ENCODE peak calls at places on chromosomes 7 and 10, in seven cellular contexts. One of them, this sample, is unnamed.
A peak's percentile ranks its signal among the peaks of the same experiment; 100 is the strongest.

GRCh38 chr10:25745976-25746375 is 188.1 kb upstream of the MYO3A start:
- DNase-seq in cardiac septum: no peak
- DNase-seq in HFFc6: no peak
- DNase-seq in Kasumi-1: no peak
- DNase-seq in esophagus muscularis mucosa: no peak
- DNase-seq in SIG-M5: no peak
- DNase-seq in aorta: no peak
- DNase-seq in this sample: no peak

GRCh38 chr10:122112625-122113160 is 123.7 kb downstream of the TACC2 start:
- DNase-seq in cardiac septum: peak; percentile 93
- DNase-seq in HFFc6: peak; percentile 98
- DNase-seq in Kasumi-1: no peak
- DNase-seq in esophagus muscularis mucosa: peak; percentile 95
- DNase-seq in SIG-M5: no peak
- DNase-seq in aorta: peak; percentile 92
- DNase-seq in this sample: peak; percentile 90

GRCh38 chr10:86648706-86649426 is 5.5 kb upstream of the OPN4 start:
- DNase-seq in cardiac septum: peak; percentile 76
- DNase-seq in HFFc6: peak; percentile 91
- DNase-seq in Kasumi-1: no peak
- DNase-seq in esophagus muscularis mucosa: no peak
- DNase-seq in SIG-M5: no peak
- DNase-seq in aorta: no peak
- DNase-seq in this sample: peak; percentile 35

GRCh38 chr10:28442375-28442774 is 90.5 kb upstream of the WAC start:
- DNase-seq in cardiac septum: no peak
- DNase-seq in HFFc6: no peak
- DNase-seq in Kasumi-1: no peak
- DNase-seq in esophagus muscularis mucosa: no peak
- DNase-seq in SIG-M5: no peak
- DNase-seq in aorta: no peak
- DNase-seq in this sample: no peak

GRCh38 chr10:73965890-73966768 is 31.8 kb upstream of the VCL start:
- DNase-seq in cardiac septum: peak; percentile 85
- DNase-seq in HFFc6: peak; percentile 98
- DNase-seq in Kasumi-1: peak; percentile 61
- DNase-seq in esophagus muscularis mucosa: no peak
- DNase-seq in SIG-M5: no peak
- DNase-seq in aorta: peak; percentile 93
- DNase-seq in this sample: peak; percentile 96

GRCh38 chr10:72612203-72612826 is 13.6 kb downstream of the MICU1 start:
- DNase-seq in cardiac septum: no peak
- DNase-seq in HFFc6: peak; percentile 7
- DNase-seq in Kasumi-1: no peak
- DNase-seq in esophagus muscularis mucosa: no peak
- DNase-seq in SIG-M5: no peak
- DNase-seq in aorta: no peak
- DNase-seq in this sample: no peak

GRCh38 chr10:99399664-99400063 is 30.8 kb downstream of the GOT1 start:
- DNase-seq in cardiac septum: no peak
- DNase-seq in HFFc6: no peak
- DNase-seq in Kasumi-1: no peak
- DNase-seq in esophagus muscularis mucosa: no peak
- DNase-seq in SIG-M5: no peak
- DNase-seq in aorta: no peak
- DNase-seq in this sample: no peak

GRCh38 chr7:100706672-100707311 is 871 bp downstream of the POP7 start:
- DNase-seq in cardiac septum: no peak
- DNase-seq in HFFc6: no peak
- DNase-seq in Kasumi-1: no peak
- DNase-seq in esophagus muscularis mucosa: no peak
- DNase-seq in SIG-M5: no peak
- DNase-seq in aorta: no peak
- DNase-seq in this sample: no peak

GRCh38 chr10:101272229-101272868 is 43.1 kb upstream of the LBX1 start:
- DNase-seq in cardiac septum: no peak
- DNase-seq in HFFc6: peak; percentile 63
- DNase-seq in Kasumi-1: peak; percentile 87
- DNase-seq in esophagus muscularis mucosa: no peak
- DNase-seq in SIG-M5: peak; percentile 2
- DNase-seq in aorta: peak; percentile 67
- DNase-seq in this sample: peak; percentile 62

GRCh38 chr7:38880454-38880853 is 28.5 kb downstream of the VPS41 start:
- DNase-seq in cardiac septum: no peak
- DNase-seq in HFFc6: no peak
- DNase-seq in Kasumi-1: no peak
- DNase-seq in esophagus muscularis mucosa: no peak
- DNase-seq in SIG-M5: no peak
- DNase-seq in aorta: no peak
- DNase-seq in this sample: no peak

GRCh38 chr7:74544706-74545469 is 91.2 kb downstream of the GTF2IRD1 start:
- DNase-seq in cardiac septum: no peak
- DNase-seq in HFFc6: peak; percentile 26
- DNase-seq in Kasumi-1: peak; percentile 91
- DNase-seq in esophagus muscularis mucosa: no peak
- DNase-seq in SIG-M5: no peak
- DNase-seq in aorta: no peak
- DNase-seq in this sample: peak; percentile 52

GRCh38 chr10:113228570-113228969 is 278.5 kb downstream of the TCF7L2 start:
- DNase-seq in cardiac septum: no peak
- DNase-seq in HFFc6: peak; percentile 66
- DNase-seq in Kasumi-1: no peak
- DNase-seq in esophagus muscularis mucosa: peak; percentile 37
- DNase-seq in SIG-M5: no peak
- DNase-seq in aorta: no peak
- DNase-seq in this sample: peak; percentile 70

GRCh38 chr10:122303271-122304053 is 32.4 kb downstream of the BTBD16 start:
- DNase-seq in cardiac septum: no peak
- DNase-seq in HFFc6: no peak
- DNase-seq in Kasumi-1: no peak
- DNase-seq in esophagus muscularis mucosa: no peak
- DNase-seq in SIG-M5: no peak
- DNase-seq in aorta: no peak
- DNase-seq in this sample: no peak